ENCODE peak calls at places on chromosomes 7 and 10, in ten cellular contexts. X is stomach; C is adrenal gland; P is fibroblast of lung; S is CD8-positive, alpha-beta T cell; O is left lung; M is AG10803; G is neuronal stem cell; V is NT2/D1; B is sigmoid colon. Y is an unnamed sample.

GRCh38 chr10:132498562-132499366 is 38.8 kb upstream of the INPP5A start:
- DNase-seq in X (no peak), C (no peak), P (no peak), S (no peak), O (no peak), M (peak; percentile 12), G (no peak), V (no peak), B (no peak), Y (no peak)

GRCh38 chr10:88113232-88113631 is 249.8 kb downstream of the PTEN start:
- DNase-seq in X (no peak), C (no peak), P (no peak), S (no peak), O (no peak), M (peak; percentile 28), G (no peak), V (no peak), B (no peak), Y (no peak)

GRCh38 chr7:27560706-27561235 is 101.9 kb downstream of the HIBADH start:
- DNase-seq in X (no peak), C (no peak), P (peak; percentile 89), S (no peak), O (no peak), M (peak; percentile 72), G (no peak), V (no peak), B (no peak), Y (no peak)

GRCh38 chr10:11162828-11163599 is 145.3 kb downstream of the CELF2 start:
- DNase-seq in X (peak; percentile 55), C (peak; percentile 32), P (no peak), S (peak; percentile 88), O (peak; percentile 79), M (no peak), G (no peak), V (no peak), B (peak; percentile 82), Y (no peak)

GRCh38 chr10:77279207-77279606 is 358.4 kb downstream of the KCNMA1 start:
- DNase-seq in X (no peak), C (no peak), P (peak; percentile 76), S (peak; percentile 61), O (no peak), M (peak; percentile 82), G (no peak), V (no peak), B (no peak), Y (no peak)

GRCh38 chr7:157692156-157693011 is 355.6 kb downstream of the DNAJB6 start:
- DNase-seq in X (no peak), C (no peak), P (no peak), S (no peak), O (peak; percentile 27), M (no peak), G (peak; percentile 51), V (no peak), B (peak; percentile 50), Y (peak; percentile 5)

GRCh38 chr10:133024711-133025557 is 62.8 kb upstream of the ADGRA1 start:
- DNase-seq in X (no peak), C (no peak), P (no peak), S (no peak), O (no peak), M (no peak), G (no peak), V (peak; percentile 30), B (no peak), Y (peak; percentile 6)

GRCh38 chr7:100221767-100222444 is 2.2 kb downstream of the PVRIG start:
- DNase-seq in X (no peak), C (no peak), P (no peak), S (no peak), O (no peak), M (no peak), G (no peak), V (no peak), B (no peak), Y (no peak)

GRCh38 chr7:120337308-120337907 is 64.4 kb downstream of the KCND2 start:
- DNase-seq in X (no peak), C (no peak), P (peak; percentile 3), S (no peak), O (no peak), M (no peak), G (peak; percentile 1), V (peak; percentile 13), B (no peak), Y (peak; percentile 55)

GRCh38 chr10:33939892-33940291 is 605.4 kb upstream of the NRP1 start:
- DNase-seq in X (no peak), C (no peak), P (no peak), S (no peak), O (no peak), M (no peak), G (no peak), V (no peak), B (no peak), Y (no peak)

GRCh38 chr7:7761974-7762769 is 43.8 kb upstream of the RPA3 start:
- DNase-seq in X (no peak), C (no peak), P (peak; percentile 32), S (peak; percentile 51), O (no peak), M (peak; percentile 53), G (no peak), V (no peak), B (no peak), Y (no peak)

GRCh38 chr7:47636693-47637175 is 54.8 kb upstream of the TNS3 start:
- DNase-seq in X (no peak), C (no peak), P (no peak), S (no peak), O (no peak), M (no peak), G (no peak), V (no peak), B (no peak), Y (no peak)

GRCh38 chr7:76352193-76352592 is 6.6 kb downstream of the YWHAG start:
- DNase-seq in X (no peak), C (no peak), P (no peak), S (no peak), O (no peak), M (peak; percentile 49), G (no peak), V (no peak), B (peak; percentile 36), Y (no peak)

GRCh38 chr7:30466266-30466665 is 12.3 kb downstream of the NOD1 start:
- DNase-seq in X (no peak), C (no peak), P (peak; percentile 74), S (no peak), O (no peak), M (peak; percentile 37), G (no peak), V (no peak), B (peak; percentile 30), Y (no peak)

GRCh38 chr10:53071505-53072125 is 299.0 kb upstream of the MBL2 start:
- DNase-seq in X (no peak), C (no peak), P (no peak), S (no peak), O (no peak), M (no peak), G (no peak), V (no peak), B (no peak), Y (no peak)

GRCh38 chr10:131638481-131639278 is 262.1 kb upstream of the PPP2R2D start:
- DNase-seq in X (no peak), C (no peak), P (no peak), S (peak; percentile 29), O (no peak), M (no peak), G (no peak), V (no peak), B (no peak), Y (no peak)

GRCh38 chr10:49593564-49593875 is 16.6 kb upstream of the SLC18A3 start:
- DNase-seq in X (no peak), C (no peak), P (no peak), S (peak; percentile 32), O (no peak), M (no peak), G (no peak), V (no peak), B (no peak), Y (no peak)

GRCh38 chr10:131937832-131938231 is 37.0 kb downstream of the PPP2R2D start:
- DNase-seq in X (no peak), C (no peak), P (no peak), S (no peak), O (no peak), M (no peak), G (no peak), V (no peak), B (peak; percentile 62), Y (no peak)

GRCh38 chr10:59817806-59818205 is 64.6 kb upstream of the MRLN start:
- DNase-seq in X (no peak), C (peak; percentile 53), P (peak; percentile 72), S (no peak), O (no peak), M (peak; percentile 18), G (no peak), V (no peak), B (no peak), Y (no peak)

GRCh38 chr10:19629559-19629958 is 186.7 kb upstream of the PLXDC2 start:
- DNase-seq in X (peak; percentile 27), C (peak; percentile 21), P (peak; percentile 50), S (no peak), O (peak; percentile 67), M (peak; percentile 55), G (peak; percentile 67), V (no peak), B (peak; percentile 86), Y (no peak)

GRCh38 chr7:27535795-27536194 is 126.9 kb downstream of the HIBADH start:
- DNase-seq in X (no peak), C (no peak), P (no peak), S (no peak), O (no peak), M (no peak), G (no peak), V (no peak), B (no peak), Y (no peak)

GRCh38 chr10:100737359-100738054 is 7.9 kb upstream of the PAX2 start:
- DNase-seq in X (no peak), C (no peak), P (no peak), S (no peak), O (no peak), M (no peak), G (no peak), V (no peak), B (no peak), Y (no peak)
- H3K4me3 ChIP-seq in X (peak overlapping the region; percentile 26), C (peak overlapping the region; percentile 32), P (no peak overlapping the region), S (peak overlapping the region; percentile 30), O (no peak overlapping the region), M (peak overlapping the region; percentile 9), G (no peak overlapping the region), V (peak overlapping the region; percentile 21), B (peak overlapping the region; percentile 27), Y (no peak overlapping the region)

GRCh38 chr7:33038639-33039038 is 23.9 kb downstream of the NT5C3A start:
- DNase-seq in X (no peak), C (no peak), P (no peak), S (no peak), O (no peak), M (no peak), G (no peak), V (no peak), B (no peak), Y (no peak)
- H3K4me3 ChIP-seq in X (peak overlapping the region; percentile 27), C (peak overlapping the region; percentile 60), P (peak overlapping the region; percentile 33), S (peak overlapping the region; percentile 50), O (no peak overlapping the region), M (peak overlapping the region; percentile 59), G (no peak overlapping the region), V (no peak overlapping the region), B (peak overlapping the region; percentile 49), Y (no peak overlapping the region)

GRCh38 chr10:100731603-100732596 is 13.5 kb upstream of the PAX2 start:
- DNase-seq in X (no peak), C (no peak), P (no peak), S (no peak), O (no peak), M (no peak), G (no peak), V (no peak), B (no peak), Y (no peak)
- H3K4me3 ChIP-seq in X (no peak overlapping the region), C (no peak overlapping the region), P (no peak overlapping the region), S (no peak overlapping the region), O (no peak overlapping the region), M (no peak overlapping the region), G (no peak overlapping the region), V (peak overlapping the region; percentile 4), B (no peak overlapping the region), Y (no peak overlapping the region)

GRCh38 chr10:92419740-92420553 is 129.0 kb downstream of the MARCHF5 start:
- DNase-seq in X (peak; percentile 52), C (peak; percentile 32), P (peak; percentile 33), S (no peak), O (peak; percentile 52), M (peak; percentile 47), G (no peak), V (peak; percentile 59), B (peak; percentile 67), Y (no peak)
- H3K4me3 ChIP-seq in X (peak overlapping the region; percentile 41), C (peak overlapping the region; percentile 50), P (no peak overlapping the region), S (no peak overlapping the region), O (peak overlapping the region; percentile 14), M (peak overlapping the region; percentile 16), G (no peak overlapping the region), V (no peak overlapping the region), B (peak overlapping the region; percentile 39), Y (no peak overlapping the region)

Y was measured in HAP-1.